ENCODE peak calls at places on chromosomes 13 and 19, in four cellular contexts. One of them, this sample, is unnamed.

GRCh38 chr19:2492870-2493269 is 16.9 kb downstream of the GADD45B start:
- DNase-seq in Peyer's patch: no peak
- DNase-seq in stimulated activated CD8-positive, alpha-beta memory T cell treated with anti-CD3 and anti-CD28 coated beads, Interleukin-7, amount 100 ng/mL, for 1 hour: no peak
- DNase-seq in cardiac muscle cell: no peak
- DNase-seq in this sample: no peak

GRCh38 chr13:75533866-75534265 is 3.8 kb downstream of the COMMD6 start:
- DNase-seq in cardiac muscle cell: no peak
- DNase-seq in Peyer's patch: no peak
- DNase-seq in stimulated activated CD8-positive, alpha-beta memory T cell treated with anti-CD3 and anti-CD28 coated beads, Interleukin-7, amount 100 ng/mL, for 1 hour: no peak
- DNase-seq in this sample: no peak

GRCh38 chr13:87736849-87737400 is 65.8 kb downstream of the SLITRK5 start:
- DNase-seq in stimulated activated CD8-positive, alpha-beta memory T cell treated with anti-CD3 and anti-CD28 coated beads, Interleukin-7, amount 100 ng/mL, for 1 hour: no peak
- DNase-seq in cardiac muscle cell: no peak
- DNase-seq in Peyer's patch: no peak
- DNase-seq in this sample: no peak

GRCh38 chr13:32087955-32088747 is 56.6 kb downstream of the FRY start:
- DNase-seq in stimulated activated CD8-positive, alpha-beta memory T cell treated with anti-CD3 and anti-CD28 coated beads, Interleukin-7, amount 100 ng/mL, for 1 hour: no peak
- DNase-seq in Peyer's patch: no peak
- DNase-seq in cardiac muscle cell: no peak
- DNase-seq in this sample: no peak

GRCh38 chr13:25171517-25172302 is at the start of gene AMER2:
- DNase-seq in stimulated activated CD8-positive, alpha-beta memory T cell treated with anti-CD3 and anti-CD28 coated beads, Interleukin-7, amount 100 ng/mL, for 1 hour: no peak
- DNase-seq in Peyer's patch: no peak
- DNase-seq in cardiac muscle cell: peak
- DNase-seq in this sample: peak

GRCh38 chr13:25783480-25784081 is 268.2 kb downstream of the SHISA2 start:
- DNase-seq in stimulated activated CD8-positive, alpha-beta memory T cell treated with anti-CD3 and anti-CD28 coated beads, Interleukin-7, amount 100 ng/mL, for 1 hour: no peak
- DNase-seq in Peyer's patch: no peak
- DNase-seq in cardiac muscle cell: no peak
- DNase-seq in this sample: no peak

GRCh38 chr19:12996542-12997094 is 1.3 kb downstream of the NFIX start:
- DNase-seq in cardiac muscle cell: no peak
- DNase-seq in stimulated activated CD8-positive, alpha-beta memory T cell treated with anti-CD3 and anti-CD28 coated beads, Interleukin-7, amount 100 ng/mL, for 1 hour: no peak
- DNase-seq in Peyer's patch: no peak
- DNase-seq in this sample: no peak

GRCh38 chr19:17926044-17926443 is 6.8 kb upstream of the CCDC124 start:
- DNase-seq in Peyer's patch: no peak
- DNase-seq in cardiac muscle cell: no peak
- DNase-seq in stimulated activated CD8-positive, alpha-beta memory T cell treated with anti-CD3 and anti-CD28 coated beads, Interleukin-7, amount 100 ng/mL, for 1 hour: no peak
- DNase-seq in this sample: no peak

GRCh38 chr13:110281736-110282135 is 25.2 kb downstream of the COL4A1 start:
- DNase-seq in cardiac muscle cell: no peak
- DNase-seq in Peyer's patch: no peak
- DNase-seq in stimulated activated CD8-positive, alpha-beta memory T cell treated with anti-CD3 and anti-CD28 coated beads, Interleukin-7, amount 100 ng/mL, for 1 hour: no peak
- DNase-seq in this sample: no peak

GRCh38 chr13:33119886-33120543 is 103.8 kb downstream of the KL start:
- DNase-seq in cardiac muscle cell: no peak
- DNase-seq in Peyer's patch: no peak
- DNase-seq in stimulated activated CD8-positive, alpha-beta memory T cell treated with anti-CD3 and anti-CD28 coated beads, Interleukin-7, amount 100 ng/mL, for 1 hour: no peak
- DNase-seq in this sample: no peak

GRCh38 chr13:41708648-41709175 is 251.4 kb downstream of the RGCC start:
- DNase-seq in cardiac muscle cell: no peak
- DNase-seq in stimulated activated CD8-positive, alpha-beta memory T cell treated with anti-CD3 and anti-CD28 coated beads, Interleukin-7, amount 100 ng/mL, for 1 hour: no peak
- DNase-seq in Peyer's patch: no peak
- DNase-seq in this sample: no peak

GRCh38 chr13:51955841-51956603 is 55.2 kb downstream of the ATP7B start:
- DNase-seq in cardiac muscle cell: no peak
- DNase-seq in stimulated activated CD8-positive, alpha-beta memory T cell treated with anti-CD3 and anti-CD28 coated beads, Interleukin-7, amount 100 ng/mL, for 1 hour: no peak
- DNase-seq in Peyer's patch: no peak
- DNase-seq in this sample: no peak

GRCh38 chr13:48978942-48979601 is 3.4 kb downstream of the FNDC3A start:
- DNase-seq in Peyer's patch: no peak
- DNase-seq in stimulated activated CD8-positive, alpha-beta memory T cell treated with anti-CD3 and anti-CD28 coated beads, Interleukin-7, amount 100 ng/mL, for 1 hour: no peak
- DNase-seq in cardiac muscle cell: no peak
- DNase-seq in this sample: no peak

GRCh38 chr13:51912091-51912490 is 50.3 kb downstream of the CCDC70 start:
- DNase-seq in Peyer's patch: no peak
- DNase-seq in cardiac muscle cell: no peak
- DNase-seq in stimulated activated CD8-positive, alpha-beta memory T cell treated with anti-CD3 and anti-CD28 coated beads, Interleukin-7, amount 100 ng/mL, for 1 hour: no peak
- DNase-seq in this sample: peak

GRCh38 chr13:41004875-41005693 is 14.0 kb downstream of the ELF1 start:
- DNase-seq in cardiac muscle cell: no peak
- DNase-seq in stimulated activated CD8-positive, alpha-beta memory T cell treated with anti-CD3 and anti-CD28 coated beads, Interleukin-7, amount 100 ng/mL, for 1 hour: no peak
- DNase-seq in Peyer's patch: no peak
- DNase-seq in this sample: no peak

GRCh38 chr19:36100476-36100875 is 10.5 kb upstream of the OVOL3 start:
- DNase-seq in stimulated activated CD8-positive, alpha-beta memory T cell treated with anti-CD3 and anti-CD28 coated beads, Interleukin-7, amount 100 ng/mL, for 1 hour: no peak
- DNase-seq in Peyer's patch: no peak
- DNase-seq in cardiac muscle cell: peak
- DNase-seq in this sample: no peak

GRCh38 chr13:46804391-46804815 is 7.4 kb upstream of the ESD start:
- DNase-seq in stimulated activated CD8-positive, alpha-beta memory T cell treated with anti-CD3 and anti-CD28 coated beads, Interleukin-7, amount 100 ng/mL, for 1 hour: no peak
- DNase-seq in Peyer's patch: no peak
- DNase-seq in cardiac muscle cell: no peak
- DNase-seq in this sample: no peak

GRCh38 chr19:18620311-18620710 is 7.6 kb downstream of the TMEM59L start:
- DNase-seq in Peyer's patch: no peak
- DNase-seq in cardiac muscle cell: no peak
- DNase-seq in stimulated activated CD8-positive, alpha-beta memory T cell treated with anti-CD3 and anti-CD28 coated beads, Interleukin-7, amount 100 ng/mL, for 1 hour: no peak
- DNase-seq in this sample: no peak

GRCh38 chr13:48594080-48594815 is 59.5 kb upstream of the CYSLTR2 start:
- DNase-seq in cardiac muscle cell: no peak
- DNase-seq in Peyer's patch: no peak
- DNase-seq in stimulated activated CD8-positive, alpha-beta memory T cell treated with anti-CD3 and anti-CD28 coated beads, Interleukin-7, amount 100 ng/mL, for 1 hour: no peak
- DNase-seq in this sample: peak

This sample was measured in HAP-1.